ENCODE peak calls at places on chromosomes 12 and 14, in four cellular contexts. E is K562, Q is GM12878, G is HepG2. Y is an unnamed sample.

GRCh38 chr12:27221625-27222387 is 22.3 kb upstream of the STK38L start:
- DNase-seq in E (no peak), Q (peak), G (no peak), Y (no peak)

GRCh38 chr14:106436310-106436905 is 910.0 kb downstream of the TMEM121 start:
- DNase-seq in E (peak), Q (no peak), G (no peak), Y (peak)

GRCh38 chr12:93483151-93483807 is 16.0 kb downstream of the MRPL42 start:
- DNase-seq in E (no peak), Q (no peak), G (no peak), Y (no peak)

GRCh38 chr12:44812062-44812461 is 64.1 kb downstream of the NELL2 start:
- DNase-seq in E (no peak), Q (no peak), G (no peak), Y (peak)

GRCh38 chr12:85639834-85640233 is 196.4 kb downstream of the RASSF9 start:
- DNase-seq in E (no peak), Q (no peak), G (no peak), Y (no peak)

GRCh38 chr14:67555518-67556090 is 22.5 kb downstream of the PLEKHH1 start:
- DNase-seq in E (no peak), Q (no peak), G (no peak), Y (no peak)

GRCh38 chr14:104659146-104659545 is 30.3 kb upstream of the INF2 start:
- DNase-seq in E (no peak), Q (no peak), G (no peak), Y (no peak)

GRCh38 chr12:50562485-50563433 is 58.0 kb downstream of the DIP2B start:
- DNase-seq in E (peak), Q (no peak), G (no peak), Y (no peak)

GRCh38 chr14:101360045-101360931 is 201.0 kb upstream of the DIO3 start:
- DNase-seq in E (peak), Q (no peak), G (no peak), Y (no peak)

GRCh38 chr14:89915114-89915878 is 39.2 kb downstream of the EFCAB11 start:
- DNase-seq in E (peak), Q (peak), G (peak), Y (peak)

GRCh38 chr14:104286496-104286895 is 148.1 kb downstream of the KIF26A start:
- DNase-seq in E (no peak), Q (no peak), G (no peak), Y (no peak)

GRCh38 chr14:38074754-38075153 is 132.9 kb upstream of the SSTR1 start:
- DNase-seq in E (no peak), Q (no peak), G (no peak), Y (no peak)

GRCh38 chr14:50615056-50615455 is 53.0 kb downstream of the SAV1 start:
- DNase-seq in E (no peak), Q (no peak), G (peak), Y (no peak)

GRCh38 chr12:126051611-126052107 is 986.4 kb downstream of the AACS start:
- DNase-seq in E (no peak), Q (no peak), G (no peak), Y (peak)
- TF ChIP-seq CREB1 in E (no peak), Q (no peak), G (no peak), Y (no peak)

DNA sequence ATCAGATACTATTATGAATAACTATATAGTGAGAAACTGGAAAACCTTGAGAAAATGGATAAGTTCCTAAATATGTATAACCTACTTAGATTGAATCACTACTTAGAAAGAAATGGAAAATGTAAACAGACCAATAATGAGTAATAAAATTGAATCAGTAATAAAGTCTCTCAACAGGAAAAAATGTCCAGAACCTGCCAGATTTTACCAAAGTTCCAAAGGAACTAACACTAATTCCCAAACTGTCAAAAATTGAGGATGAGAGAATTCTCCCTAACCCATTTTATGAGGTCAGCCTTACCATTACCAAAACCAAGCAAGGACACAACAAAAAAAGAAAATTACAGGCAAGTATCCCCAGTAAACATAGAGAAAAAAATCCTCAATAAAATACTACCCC is 272.0 kb downstream of the RPAP3 start:
- DNase-seq in E (no peak), Q (no peak), G (no peak), Y (no peak)
- TF ChIP-seq JUNB in E (no peak), Q (no peak), G (no peak), Y (no peak)

GRCh38 chr12:20272171-20272570 is 96.2 kb upstream of the PDE3A start:
- DNase-seq in E (no peak), Q (no peak), G (no peak), Y (peak)

GRCh38 chr12:20269352-20270067 is 98.8 kb upstream of the PDE3A start:
- DNase-seq in E (no peak), Q (no peak), G (no peak), Y (no peak)

GRCh38 chr12:20272801-20273200 is 95.5 kb upstream of the PDE3A start:
- DNase-seq in E (no peak), Q (no peak), G (no peak), Y (no peak)

GRCh38 chr12:20270557-20270956 is 97.8 kb upstream of the PDE3A start:
- DNase-seq in E (no peak), Q (no peak), G (no peak), Y (no peak)

DNA sequence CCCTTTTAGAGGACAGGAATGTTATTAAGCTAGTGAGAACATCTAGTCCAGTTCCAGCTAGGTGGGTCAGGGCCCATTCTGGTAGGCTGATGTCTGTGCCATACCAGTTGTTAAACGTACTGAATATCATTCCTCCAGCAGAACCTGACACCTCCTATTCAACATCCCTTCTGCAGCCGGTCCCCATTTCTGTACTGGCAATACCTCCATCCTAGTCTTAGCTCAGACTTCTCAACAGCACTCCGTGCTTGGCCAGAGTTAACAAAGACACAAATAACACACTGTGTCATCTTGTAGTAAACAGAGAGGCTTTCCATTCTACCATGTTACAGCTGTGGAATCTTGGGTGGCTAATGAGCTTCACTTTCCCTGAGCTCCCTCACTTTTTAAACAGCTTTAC is 94.3 kb upstream of the PDE3A start:
- DNase-seq in E (no peak), Q (no peak), G (no peak), Y (no peak)
- TF ChIP-seq CREB1 in E (no peak), Q (no peak), G (no peak), Y (no peak)

GRCh38 chr14:100293497-100294212 is 12.6 kb downstream of the SLC25A29 start:
- DNase-seq in E (no peak), Q (no peak), G (no peak), Y (no peak)

GRCh38 chr14:100294213-100294962 is 11.9 kb downstream of the SLC25A29 start:
- DNase-seq in E (peak), Q (peak), G (no peak), Y (no peak)

GRCh38 chr14:100292301-100292775 is 13.9 kb downstream of the SLC25A29 start:
- DNase-seq in E (no peak), Q (no peak), G (no peak), Y (no peak)

GRCh38 chr14:100291305-100292075 is 14.8 kb downstream of the SLC25A29 start:
- DNase-seq in E (no peak), Q (no peak), G (no peak), Y (no peak)

GRCh38 chr14:100292776-100293461 is 13.3 kb downstream of the SLC25A29 start:
- DNase-seq in E (no peak), Q (no peak), G (no peak), Y (no peak)
- TF ChIP-seq JUNB in E (no peak), Q (no peak), G (no peak), Y (no peak)

GRCh38 chr12:108788911-108789310 is 57.6 kb upstream of the CORO1C start:
- DNase-seq in E (no peak), Q (no peak), G (no peak), Y (no peak)
- TF ChIP-seq CREB1 in E (no peak), Q (no peak), G (no peak), Y (no peak)

DNA sequence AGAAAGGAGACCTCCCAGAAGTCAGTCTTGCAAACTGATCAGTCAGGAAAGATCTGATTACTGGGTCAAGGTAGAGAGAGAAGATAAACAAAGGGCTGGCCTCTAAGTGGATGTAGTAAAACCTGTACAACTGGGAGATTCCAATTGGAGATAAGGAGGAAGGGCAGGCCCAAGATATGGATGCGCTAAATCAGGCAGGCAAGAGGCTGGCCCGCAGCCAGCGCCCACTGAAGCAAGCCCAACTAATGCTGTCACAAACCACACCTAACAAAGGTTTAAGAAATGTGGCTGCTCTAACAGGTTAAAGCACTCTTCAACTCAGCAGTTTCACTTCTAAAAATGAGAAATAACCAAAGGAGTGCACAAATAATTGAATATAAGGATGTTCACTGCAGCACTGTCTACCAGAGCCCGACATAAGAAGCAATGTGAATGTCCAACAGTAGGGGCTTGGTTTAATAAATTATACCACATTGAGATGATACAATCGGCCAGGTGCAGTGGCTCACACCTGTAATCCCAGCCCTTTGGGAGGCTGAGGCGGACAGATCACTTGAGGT is 4.7 kb downstream of the GLTP start:
- DNase-seq in E (no peak), Q (no peak), G (no peak), Y (no peak)
- TF ChIP-seq JUNB in E (no peak), Q (peak), G (no peak), Y (no peak)

DNA sequence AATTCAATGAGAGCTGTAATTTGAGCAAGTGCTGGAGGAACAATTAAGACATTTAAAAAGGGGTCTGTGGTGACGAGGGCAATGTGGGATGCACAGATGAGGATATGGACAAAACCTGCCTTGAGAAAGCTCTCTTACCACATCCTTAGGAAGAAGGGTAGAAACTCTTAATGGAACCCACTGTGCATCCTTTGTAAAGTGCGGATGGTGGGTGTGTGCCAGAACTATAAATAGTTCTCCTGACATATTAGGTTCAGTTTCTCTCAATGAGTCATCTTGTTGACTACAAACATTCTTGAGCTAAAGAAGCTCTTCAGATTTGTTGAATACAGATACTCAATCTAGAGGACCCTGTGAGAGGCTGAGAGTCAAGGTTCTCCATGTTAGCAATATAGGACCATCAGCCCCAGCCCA is 106.1 kb upstream of the ANO4 start:
- DNase-seq in E (no peak), Q (no peak), G (no peak), Y (no peak)
- TF ChIP-seq CREB1 in E (no peak), Q (no peak), G (no peak), Y (no peak)

Y was measured in GM23338.